ENCODE peak calls at places on chromosomes 6 and 20, in seven cellular contexts. One of them, this sample, is unnamed.
A peak's percentile ranks its signal among the peaks of the same experiment; 100 is the strongest.

GRCh38 chr20:56518999-56519398 is 5.5 kb upstream of the FAM209A start:
- DNase-seq in HepG2: no peak
- DNase-seq in HCT116: no peak
- DNase-seq in H1: no peak
- DNase-seq in SK-N-SH: no peak
- DNase-seq in K562: no peak
- DNase-seq in GM12878: no peak
- DNase-seq in this sample: no peak

GRCh38 chr20:60381643-60382400 is 423.6 kb downstream of the CDH26 start:
- DNase-seq in HepG2: no peak
- DNase-seq in HCT116: no peak
- DNase-seq in H1: no peak
- DNase-seq in SK-N-SH: no peak
- DNase-seq in K562: no peak
- DNase-seq in GM12878: no peak
- DNase-seq in this sample: peak; percentile 6

GRCh38 chr20:53427951-53428350 is 165.7 kb downstream of the ZNF217 start:
- DNase-seq in HepG2: no peak
- DNase-seq in HCT116: no peak
- DNase-seq in H1: no peak
- DNase-seq in SK-N-SH: no peak
- DNase-seq in K562: no peak
- DNase-seq in GM12878: no peak
- DNase-seq in this sample: no peak

GRCh38 chr6:50305660-50306059 is 255.9 kb upstream of the DEFB112 start:
- DNase-seq in HepG2: peak; percentile 2
- DNase-seq in HCT116: no peak
- DNase-seq in H1: no peak
- DNase-seq in SK-N-SH: no peak
- DNase-seq in K562: no peak
- DNase-seq in GM12878: no peak
- DNase-seq in this sample: no peak

GRCh38 chr6:170367241-170367640 is 60.7 kb downstream of the FAM120B start:
- DNase-seq in HepG2: no peak
- DNase-seq in HCT116: no peak
- DNase-seq in H1: no peak
- DNase-seq in SK-N-SH: peak; percentile 69
- DNase-seq in K562: no peak
- DNase-seq in GM12878: no peak
- DNase-seq in this sample: no peak

GRCh38 chr6:170093658-170094596 is 197.0 kb downstream of the DLL1 start:
- DNase-seq in HepG2: no peak
- DNase-seq in HCT116: no peak
- DNase-seq in H1: no peak
- DNase-seq in SK-N-SH: no peak
- DNase-seq in K562: no peak
- DNase-seq in GM12878: no peak
- DNase-seq in this sample: no peak

GRCh38 chr6:151379933-151380847 is 11.2 kb downstream of the ZBTB2 start:
- DNase-seq in HepG2: no peak
- DNase-seq in HCT116: no peak
- DNase-seq in H1: no peak
- DNase-seq in SK-N-SH: no peak
- DNase-seq in K562: no peak
- DNase-seq in GM12878: no peak
- DNase-seq in this sample: no peak

GRCh38 chr6:27966044-27966443 is 9.0 kb downstream of the OR2B6 start:
- DNase-seq in HepG2: no peak
- DNase-seq in HCT116: no peak
- DNase-seq in H1: no peak
- DNase-seq in SK-N-SH: no peak
- DNase-seq in K562: no peak
- DNase-seq in GM12878: no peak
- DNase-seq in this sample: no peak

GRCh38 chr6:11714798-11715285 is 63.8 kb downstream of the ADTRP start:
- DNase-seq in HepG2: no peak
- DNase-seq in HCT116: no peak
- DNase-seq in H1: no peak
- DNase-seq in SK-N-SH: no peak
- DNase-seq in K562: no peak
- DNase-seq in GM12878: no peak
- DNase-seq in this sample: no peak

GRCh38 chr20:4674672-4675071 is 47.0 kb upstream of the PRND start:
- DNase-seq in HepG2: no peak
- DNase-seq in HCT116: no peak
- DNase-seq in H1: no peak
- DNase-seq in SK-N-SH: no peak
- DNase-seq in K562: no peak
- DNase-seq in GM12878: no peak
- DNase-seq in this sample: no peak

GRCh38 chr6:1670711-1671462 is 61.2 kb downstream of the FOXC1 start:
- DNase-seq in HepG2: no peak
- DNase-seq in HCT116: no peak
- DNase-seq in H1: no peak
- DNase-seq in SK-N-SH: no peak
- DNase-seq in K562: no peak
- DNase-seq in GM12878: peak; percentile 31
- DNase-seq in this sample: no peak

GRCh38 chr6:129672883-129673631 is 36.9 kb downstream of the ARHGAP18 start:
- DNase-seq in HepG2: peak; percentile 55
- DNase-seq in HCT116: peak; percentile 80
- DNase-seq in H1: no peak
- DNase-seq in SK-N-SH: no peak
- DNase-seq in K562: no peak
- DNase-seq in GM12878: peak; percentile 60
- DNase-seq in this sample: no peak

GRCh38 chr6:37822851-37823682 is 3.5 kb downstream of the ZFAND3 start:
- DNase-seq in HepG2: peak; percentile 44
- DNase-seq in HCT116: no peak
- DNase-seq in H1: no peak
- DNase-seq in SK-N-SH: no peak
- DNase-seq in K562: peak; percentile 84
- DNase-seq in GM12878: no peak
- DNase-seq in this sample: no peak

GRCh38 chr20:11159728-11160127 is 485.9 kb upstream of the JAG1 start:
- DNase-seq in HepG2: no peak
- DNase-seq in HCT116: no peak
- DNase-seq in H1: no peak
- DNase-seq in SK-N-SH: no peak
- DNase-seq in K562: no peak
- DNase-seq in GM12878: peak; percentile 23
- DNase-seq in this sample: no peak

GRCh38 chr6:2799936-2800527 is 34.8 kb downstream of the WRNIP1 start:
- DNase-seq in HepG2: no peak
- DNase-seq in HCT116: no peak
- DNase-seq in H1: no peak
- DNase-seq in SK-N-SH: no peak
- DNase-seq in K562: peak; percentile 47
- DNase-seq in GM12878: no peak
- DNase-seq in this sample: no peak

GRCh38 chr6:33896391-33897192 is 92.8 kb upstream of the MLN start:
- DNase-seq in HepG2: no peak
- DNase-seq in HCT116: no peak
- DNase-seq in H1: no peak
- DNase-seq in SK-N-SH: no peak
- DNase-seq in K562: peak; percentile 42
- DNase-seq in GM12878: no peak
- DNase-seq in this sample: peak; percentile 92

GRCh38 chr6:140858381-140858971 is 1274.2 kb upstream of the GJE1 start:
- DNase-seq in HepG2: no peak
- DNase-seq in HCT116: peak; percentile 46
- DNase-seq in H1: no peak
- DNase-seq in SK-N-SH: no peak
- DNase-seq in K562: no peak
- DNase-seq in GM12878: no peak
- DNase-seq in this sample: no peak

GRCh38 chr6:39821739-39822532 is 29.8 kb downstream of the DAAM2 start:
- DNase-seq in HepG2: no peak
- DNase-seq in HCT116: no peak
- DNase-seq in H1: no peak
- DNase-seq in SK-N-SH: no peak
- DNase-seq in K562: no peak
- DNase-seq in GM12878: no peak
- DNase-seq in this sample: no peak

GRCh38 chr6:159097256-159097655 is 52.5 kb upstream of the TAGAP start:
- DNase-seq in HepG2: no peak
- DNase-seq in HCT116: no peak
- DNase-seq in H1: no peak
- DNase-seq in SK-N-SH: no peak
- DNase-seq in K562: no peak
- DNase-seq in GM12878: no peak
- DNase-seq in this sample: no peak

GRCh38 chr6:86969573-86969972 is 32.2 kb downstream of the HTR1E start:
- DNase-seq in HepG2: no peak
- DNase-seq in HCT116: no peak
- DNase-seq in H1: no peak
- DNase-seq in SK-N-SH: no peak
- DNase-seq in K562: no peak
- DNase-seq in GM12878: no peak
- DNase-seq in this sample: no peak

GRCh38 chr20:11229772-11230171 is 556.0 kb upstream of the JAG1 start:
- DNase-seq in HepG2: no peak
- DNase-seq in HCT116: peak; percentile 34
- DNase-seq in H1: no peak
- DNase-seq in SK-N-SH: no peak
- DNase-seq in K562: no peak
- DNase-seq in GM12878: no peak
- DNase-seq in this sample: no peak

GRCh38 chr6:135269399-135270005 is 88.4 kb downstream of the MYB start:
- DNase-seq in HepG2: no peak
- DNase-seq in HCT116: no peak
- DNase-seq in H1: no peak
- DNase-seq in SK-N-SH: no peak
- DNase-seq in K562: no peak
- DNase-seq in GM12878: no peak
- DNase-seq in this sample: no peak

GRCh38 chr20:51321343-51322163 is 221.0 kb downstream of the NFATC2 start:
- DNase-seq in HepG2: no peak
- DNase-seq in HCT116: no peak
- DNase-seq in H1: no peak
- DNase-seq in SK-N-SH: no peak
- DNase-seq in K562: no peak
- DNase-seq in GM12878: no peak
- DNase-seq in this sample: no peak

GRCh38 chr6:20876016-20876415 is 341.8 kb downstream of the CDKAL1 start:
- DNase-seq in HepG2: no peak
- DNase-seq in HCT116: no peak
- DNase-seq in H1: no peak
- DNase-seq in SK-N-SH: peak; percentile 70
- DNase-seq in K562: no peak
- DNase-seq in GM12878: no peak
- DNase-seq in this sample: no peak

GRCh38 chr20:46955601-46956556 is 61.2 kb downstream of the EYA2 start:
- DNase-seq in HepG2: no peak
- DNase-seq in HCT116: no peak
- DNase-seq in H1: no peak
- DNase-seq in SK-N-SH: no peak
- DNase-seq in K562: no peak
- DNase-seq in GM12878: no peak
- DNase-seq in this sample: no peak

GRCh38 chr6:111566873-111567517 is 38.7 kb downstream of the TRAF3IP2 start:
- DNase-seq in HepG2: no peak
- DNase-seq in HCT116: no peak
- DNase-seq in H1: no peak
- DNase-seq in SK-N-SH: peak; percentile 51
- DNase-seq in K562: no peak
- DNase-seq in GM12878: no peak
- DNase-seq in this sample: no peak

GRCh38 chr6:138726066-138727060 is 47.2 kb upstream of the CCDC28A start:
- DNase-seq in HepG2: no peak
- DNase-seq in HCT116: no peak
- DNase-seq in H1: no peak
- DNase-seq in SK-N-SH: no peak
- DNase-seq in K562: no peak
- DNase-seq in GM12878: no peak
- DNase-seq in this sample: no peak

GRCh38 chr6:128280960-128281359 is 239.4 kb downstream of the PTPRK start:
- DNase-seq in HepG2: peak; percentile 52
- DNase-seq in HCT116: no peak
- DNase-seq in H1: no peak
- DNase-seq in SK-N-SH: no peak
- DNase-seq in K562: no peak
- DNase-seq in GM12878: no peak
- DNase-seq in this sample: no peak
- TF ChIP-seq JUND in HepG2: no peak
- TF ChIP-seq JUND in HCT116: no peak
- TF ChIP-seq JUND in H1: no peak
- TF ChIP-seq JUND in SK-N-SH: no peak
- TF ChIP-seq JUND in K562: no peak
- TF ChIP-seq JUND in GM12878: no peak
- TF ChIP-seq JUND in this sample: no peak

GRCh38 chr6:51352506-51353029 is 533.9 kb downstream of the TFAP2B start:
- DNase-seq in HepG2: no peak
- DNase-seq in HCT116: no peak
- DNase-seq in H1: no peak
- DNase-seq in SK-N-SH: no peak
- DNase-seq in K562: no peak
- DNase-seq in GM12878: no peak
- DNase-seq in this sample: peak; percentile 74

GRCh38 chr6:51349866-51350265 is 531.2 kb downstream of the TFAP2B start:
- DNase-seq in HepG2: peak; percentile 3
- DNase-seq in HCT116: no peak
- DNase-seq in H1: no peak
- DNase-seq in SK-N-SH: no peak
- DNase-seq in K562: no peak
- DNase-seq in GM12878: no peak
- DNase-seq in this sample: no peak

GRCh38 chr6:51350308-51350904 is 531.7 kb downstream of the TFAP2B start:
- DNase-seq in HepG2: no peak
- DNase-seq in HCT116: no peak
- DNase-seq in H1: no peak
- DNase-seq in SK-N-SH: no peak
- DNase-seq in K562: peak; percentile 22
- DNase-seq in GM12878: no peak
- DNase-seq in this sample: peak; percentile 39
- TF ChIP-seq JUND in HepG2: no peak
- TF ChIP-seq JUND in HCT116: no peak
- TF ChIP-seq JUND in H1: no peak
- TF ChIP-seq JUND in SK-N-SH: no peak
- TF ChIP-seq JUND in K562: no peak
- TF ChIP-seq JUND in GM12878: no peak
- TF ChIP-seq JUND in this sample: no peak

DNA sequence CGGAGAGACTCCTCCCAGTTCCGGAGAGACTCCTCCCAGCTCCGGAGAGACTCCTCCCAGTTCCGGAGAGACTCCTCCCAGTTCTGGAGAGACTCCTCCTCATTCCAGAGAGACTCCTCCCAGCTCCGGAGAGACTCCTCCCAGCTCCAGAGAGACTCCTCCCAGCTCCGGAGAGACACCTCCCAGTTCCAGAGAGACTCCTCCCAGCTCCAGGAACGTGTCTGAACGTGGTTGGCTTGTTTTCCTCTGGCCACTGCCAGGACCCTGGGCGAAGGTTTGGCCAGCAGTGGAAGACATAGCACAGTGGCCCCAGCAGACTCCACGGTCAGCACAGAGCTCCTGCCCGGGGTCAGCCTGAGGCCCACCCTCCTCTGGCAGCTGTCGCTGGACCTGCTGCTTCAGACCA is 122.3 kb upstream of the AFDN start:
- DNase-seq in HepG2: no peak
- DNase-seq in HCT116: no peak
- DNase-seq in H1: no peak
- DNase-seq in SK-N-SH: no peak
- DNase-seq in K562: no peak
- DNase-seq in GM12878: no peak
- DNase-seq in this sample: peak; percentile 17
- TF ChIP-seq JUND in HepG2: no peak
- TF ChIP-seq JUND in HCT116: no peak
- TF ChIP-seq JUND in H1: no peak
- TF ChIP-seq JUND in SK-N-SH: no peak
- TF ChIP-seq JUND in K562: no peak
- TF ChIP-seq JUND in GM12878: no peak
- TF ChIP-seq JUND in this sample: no peak

GRCh38 chr6:115514656-115515055 is 546.0 kb downstream of the FRK start:
- DNase-seq in HepG2: no peak
- DNase-seq in HCT116: no peak
- DNase-seq in H1: no peak
- DNase-seq in SK-N-SH: no peak
- DNase-seq in K562: no peak
- DNase-seq in GM12878: no peak
- DNase-seq in this sample: no peak
- TF ChIP-seq JUND in HepG2: no peak
- TF ChIP-seq JUND in HCT116: no peak
- TF ChIP-seq JUND in H1: no peak
- TF ChIP-seq JUND in SK-N-SH: no peak
- TF ChIP-seq JUND in K562: no peak
- TF ChIP-seq JUND in GM12878: no peak
- TF ChIP-seq JUND in this sample: no peak